ENCODE peak calls at places on chromosomes 5 and 9, in seven cellular contexts. M, L, F, R, V, G and I are unnamed samples.

GRCh38 chr9:37372839-37373238 is 49.7 kb upstream of the GRHPR start:
- DNase-seq in M (no peak), L (no peak), F (no peak), R (no peak), V (no peak), G (no peak), I (no peak)

GRCh38 chr9:108104991-108105390 is 615.4 kb upstream of the KLF4 start:
- DNase-seq in M (no peak), L (no peak), F (no peak), R (no peak), V (no peak), G (no peak), I (no peak)

GRCh38 chr5:132807163-132807838 is 5.8 kb upstream of the SOWAHA start:
- DNase-seq in M (peak; percentile 36), L (no peak), F (no peak), R (no peak), V (no peak), G (peak; percentile 71), I (no peak)

GRCh38 chr9:75001719-75002421 is 26.2 kb downstream of the CARNMT1 start:
- DNase-seq in M (peak; percentile 90), L (peak; percentile 82), F (peak; percentile 74), R (peak; percentile 70), V (peak; percentile 32), G (peak; percentile 86), I (peak; percentile 82)

GRCh38 chr5:17118631-17119030 is 98.8 kb upstream of the BASP1 start:
- DNase-seq in M (peak; percentile 1), L (peak; percentile 99), F (no peak), R (peak; percentile 78), V (no peak), G (peak; percentile 92), I (peak; percentile 87)

GRCh38 chr5:135190345-135191083 is 156.5 kb upstream of the PITX1 start:
- DNase-seq in M (no peak), L (no peak), F (no peak), R (no peak), V (no peak), G (no peak), I (no peak)

GRCh38 chr5:170612256-170612656 is 108.4 kb downstream of the KCNIP1 start:
- DNase-seq in M (no peak), L (no peak), F (no peak), R (no peak), V (no peak), G (no peak), I (no peak)

GRCh38 chr5:77630246-77631165 is 8.0 kb downstream of the OTP start:
- DNase-seq in M (peak; percentile 96), L (no peak), F (no peak), R (no peak), V (peak; percentile 92), G (peak; percentile 83), I (peak; percentile 23)

GRCh38 chr9:73683862-73684591 is 532.4 kb downstream of the ANXA1 start:
- DNase-seq in M (peak; percentile 53), L (peak; percentile 16), F (peak; percentile 32), R (no peak), V (no peak), G (peak; percentile 44), I (peak; percentile 69)

GRCh38 chr9:109497193-109498165 is 628 bp downstream of the PTPN3 start:
- DNase-seq in M (no peak), L (no peak), F (no peak), R (no peak), V (no peak), G (peak; percentile 49), I (peak; percentile 56)

GRCh38 chr5:178589180-178590140 is 733 bp downstream of the COL23A1 start:
- DNase-seq in M (no peak), L (peak; percentile 9), F (no peak), R (no peak), V (peak; percentile 20), G (no peak), I (no peak)

GRCh38 chr5:179973391-179973790 is 65.7 kb upstream of the TBC1D9B start:
- DNase-seq in M (no peak), L (no peak), F (no peak), R (no peak), V (no peak), G (no peak), I (no peak)

GRCh38 chr9:95201201-95201600 is 116.3 kb downstream of the FANCC start:
- DNase-seq in M (no peak), L (no peak), F (no peak), R (no peak), V (no peak), G (no peak), I (no peak)

GRCh38 chr9:98364042-98364441 is 108.6 kb upstream of the TBC1D2 start:
- DNase-seq in M (no peak), L (no peak), F (no peak), R (no peak), V (no peak), G (no peak), I (no peak)

GRCh38 chr5:154543380-154543779 is 65.4 kb upstream of the HAND1 start:
- DNase-seq in M (peak; percentile 43), L (no peak), F (no peak), R (no peak), V (no peak), G (no peak), I (peak; percentile 58)

GRCh38 chr9:95381243-95381642 is 63.7 kb upstream of the FANCC start:
- DNase-seq in M (peak; percentile 38), L (no peak), F (peak; percentile 35), R (no peak), V (no peak), G (peak; percentile 55), I (peak; percentile 54)

GRCh38 chr9:75962186-75963036 is 71.9 kb downstream of the PCSK5 start:
- DNase-seq in M (no peak), L (no peak), F (no peak), R (no peak), V (no peak), G (no peak), I (no peak)

GRCh38 chr9:97983524-97984187 is 515 bp downstream of the ANP32B start:
- DNase-seq in M (peak; percentile 72), L (peak; percentile 51), F (no peak), R (no peak), V (peak; percentile 78), G (peak; percentile 59), I (peak; percentile 38)

GRCh38 chr5:24668050-24668449 is 23.3 kb upstream of the CDH10 start:
- DNase-seq in M (no peak), L (no peak), F (no peak), R (no peak), V (no peak), G (no peak), I (no peak)

GRCh38 chr5:140083120-140083519 is 30.8 kb upstream of the PURA start:
- DNase-seq in M (no peak), L (no peak), F (no peak), R (no peak), V (no peak), G (no peak), I (no peak)

GRCh38 chr5:6158974-6159863 is 219.1 kb downstream of the MED10 start:
- DNase-seq in M (no peak), L (no peak), F (peak; percentile 73), R (peak; percentile 2), V (no peak), G (peak; percentile 95), I (peak; percentile 88)

GRCh38 chr5:23314827-23315226 is 192.6 kb upstream of the PRDM9 start:
- DNase-seq in M (no peak), L (no peak), F (no peak), R (peak; percentile 31), V (no peak), G (peak; percentile 26), I (peak; percentile 63)

GRCh38 chr5:60287174-60287771 is 393.7 kb upstream of the PDE4D start:
- DNase-seq in M (peak; percentile 86), L (peak; percentile 62), F (peak; percentile 5), R (no peak), V (no peak), G (peak; percentile 88), I (peak; percentile 78)

GRCh38 chr5:149285153-149285552 is 13.5 kb downstream of the AFAP1L1 start:
- DNase-seq in M (no peak), L (no peak), F (no peak), R (no peak), V (no peak), G (no peak), I (peak; percentile 41)

GRCh38 chr5:33890633-33891032 is 1.2 kb downstream of the ADAMTS12 start:
- DNase-seq in M (peak; percentile 46), L (no peak), F (no peak), R (no peak), V (peak; percentile 39), G (peak; percentile 37), I (no peak)
- TF ChIP-seq CTCF in M (peak; percentile 22), L (no peak), F (peak; percentile 24), R (peak; percentile 26), V (no peak), G (no peak), I (no peak)

DNA sequence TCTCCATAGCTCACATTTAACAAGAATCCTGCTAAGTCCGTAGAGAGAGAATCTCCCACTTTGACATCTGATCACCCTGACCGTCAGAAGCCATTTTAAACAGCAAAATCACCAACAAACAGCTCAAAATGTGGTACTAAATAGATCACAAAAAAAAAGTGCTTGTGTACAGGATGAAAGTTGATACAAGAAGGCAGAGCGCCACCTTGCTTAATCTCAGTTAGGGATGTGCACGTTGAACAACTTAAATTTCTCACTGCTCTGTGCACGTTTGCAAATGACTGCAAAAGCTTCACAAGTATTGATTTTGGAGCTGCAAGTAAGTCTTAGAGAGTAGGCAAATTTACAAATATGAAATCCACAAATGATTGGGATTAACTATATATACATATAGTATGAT is 63.1 kb upstream of the NREP start:
- DNase-seq in M (no peak), L (no peak), F (no peak), R (no peak), V (no peak), G (no peak), I (no peak)
- TF ChIP-seq CTCF in M (no peak), L (no peak), F (no peak), R (peak; percentile 2), V (no peak), G (no peak), I (no peak)

GRCh38 chr9:113395000-113395861 is 5.9 kb downstream of the ALAD start:
- DNase-seq in M (no peak), L (no peak), F (no peak), R (no peak), V (no peak), G (no peak), I (no peak)
- TF ChIP-seq CTCF in M (no peak), L (no peak), F (no peak), R (no peak), V (no peak), G (no peak), I (no peak)

DNA sequence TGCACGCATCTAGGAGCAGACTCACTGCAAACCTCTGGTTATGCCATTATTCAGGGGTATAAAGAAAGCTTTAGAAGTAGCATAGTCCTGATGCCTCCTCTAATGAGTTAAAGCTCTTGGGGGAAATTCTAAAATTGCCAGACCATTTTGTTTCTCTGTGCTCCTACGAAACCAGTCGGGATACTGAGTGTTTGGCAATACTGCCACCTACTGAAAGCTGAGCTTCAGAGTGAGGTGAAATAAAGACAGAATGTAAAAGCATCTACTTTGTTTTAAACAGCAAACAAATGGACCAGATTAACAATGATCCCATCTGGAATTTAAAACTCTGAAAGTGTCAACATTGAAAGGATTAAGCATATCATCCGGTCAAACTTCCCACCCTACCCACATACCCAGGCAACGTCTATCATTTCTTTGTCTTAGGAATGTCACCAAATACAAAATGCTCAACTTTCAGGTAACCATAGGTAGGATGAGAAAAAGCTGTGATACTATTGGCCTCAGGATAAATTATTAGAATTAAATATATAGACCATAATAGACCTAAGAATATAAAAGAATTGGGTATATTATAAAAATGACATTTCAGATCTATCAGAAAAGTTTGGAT is 77.8 kb upstream of the SHISAL2B start:
- DNase-seq in M (peak; percentile 63), L (peak; percentile 76), F (no peak), R (peak; percentile 23), V (no peak), G (peak; percentile 53), I (peak; percentile 71)
- TF ChIP-seq CTCF in M (peak; percentile 63), L (peak; percentile 61), F (peak; percentile 83), R (peak; percentile 79), V (peak; percentile 75), G (peak; percentile 83), I (peak; percentile 75)